ENCODE peak calls at places on chromosome 2, in eight cellular contexts. One of them, this sample, is unnamed.

GRCh38 chr2:47089083-47089464 is 66.0 kb downstream of the STPG4 start:
- DNase-seq in HepG2: peak
- DNase-seq in endothelial cell of umbilical vein: no peak
- DNase-seq in K562: peak
- DNase-seq in HCT116: peak
- DNase-seq in transverse colon: no peak
- DNase-seq in SK-N-SH: peak
- DNase-seq in HL-60: no peak
- DNase-seq in this sample: no peak

GRCh38 chr2:127577503-127577902 is 42.0 kb downstream of the MYO7B start:
- DNase-seq in endothelial cell of umbilical vein: no peak
- DNase-seq in HCT116: no peak
- DNase-seq in HepG2: no peak
- DNase-seq in K562: no peak
- DNase-seq in SK-N-SH: no peak
- DNase-seq in transverse colon: no peak
- DNase-seq in HL-60: no peak
- DNase-seq in this sample: peak

GRCh38 chr2:212928681-212929080 is 222.7 kb downstream of the IKZF2 start:
- DNase-seq in SK-N-SH: no peak
- DNase-seq in transverse colon: no peak
- DNase-seq in endothelial cell of umbilical vein: no peak
- DNase-seq in HepG2: no peak
- DNase-seq in K562: no peak
- DNase-seq in HL-60: no peak
- DNase-seq in HCT116: no peak
- DNase-seq in this sample: no peak

GRCh38 chr2:172196768-172197322 is 94.1 kb upstream of the DLX2 start:
- DNase-seq in HepG2: no peak
- DNase-seq in transverse colon: no peak
- DNase-seq in endothelial cell of umbilical vein: no peak
- DNase-seq in HL-60: peak
- DNase-seq in HCT116: no peak
- DNase-seq in K562: no peak
- DNase-seq in SK-N-SH: no peak
- DNase-seq in this sample: no peak

GRCh38 chr2:168992591-168993349 is 38.4 kb downstream of the ABCB11 start:
- DNase-seq in HCT116: no peak
- DNase-seq in endothelial cell of umbilical vein: peak
- DNase-seq in transverse colon: no peak
- DNase-seq in K562: no peak
- DNase-seq in SK-N-SH: no peak
- DNase-seq in HepG2: no peak
- DNase-seq in HL-60: no peak
- DNase-seq in this sample: no peak

GRCh38 chr2:234446404-234447076 is 50.3 kb downstream of the ARL4C start:
- DNase-seq in HL-60: peak
- DNase-seq in SK-N-SH: no peak
- DNase-seq in HCT116: no peak
- DNase-seq in endothelial cell of umbilical vein: peak
- DNase-seq in HepG2: no peak
- DNase-seq in K562: no peak
- DNase-seq in transverse colon: peak
- DNase-seq in this sample: peak

GRCh38 chr2:65265090-65266045 is 37.7 kb downstream of the ACTR2 start:
- DNase-seq in HL-60: peak
- DNase-seq in transverse colon: no peak
- DNase-seq in HepG2: peak
- DNase-seq in endothelial cell of umbilical vein: peak
- DNase-seq in K562: peak
- DNase-seq in SK-N-SH: peak
- DNase-seq in HCT116: peak
- DNase-seq in this sample: no peak

GRCh38 chr2:104794416-104794815 is 59.5 kb upstream of the POU3F3 start:
- DNase-seq in HL-60: no peak
- DNase-seq in SK-N-SH: no peak
- DNase-seq in K562: no peak
- DNase-seq in HepG2: no peak
- DNase-seq in HCT116: no peak
- DNase-seq in endothelial cell of umbilical vein: no peak
- DNase-seq in transverse colon: no peak
- DNase-seq in this sample: peak

GRCh38 chr2:109403841-109404201 is 209.9 kb downstream of the SEPTIN10 start:
- DNase-seq in endothelial cell of umbilical vein: no peak
- DNase-seq in HL-60: no peak
- DNase-seq in transverse colon: no peak
- DNase-seq in HepG2: no peak
- DNase-seq in K562: no peak
- DNase-seq in HCT116: no peak
- DNase-seq in SK-N-SH: no peak
- DNase-seq in this sample: no peak

GRCh38 chr2:241052677-241053360 is 49.3 kb downstream of the MTERF4 start:
- DNase-seq in HepG2: no peak
- DNase-seq in transverse colon: no peak
- DNase-seq in endothelial cell of umbilical vein: no peak
- DNase-seq in K562: no peak
- DNase-seq in HL-60: no peak
- DNase-seq in HCT116: no peak
- DNase-seq in SK-N-SH: no peak
- DNase-seq in this sample: no peak

GRCh38 chr2:241777167-241777685 is 604 bp downstream of the GAL3ST2 start:
- DNase-seq in K562: no peak
- DNase-seq in endothelial cell of umbilical vein: no peak
- DNase-seq in HepG2: no peak
- DNase-seq in transverse colon: no peak
- DNase-seq in HCT116: no peak
- DNase-seq in SK-N-SH: peak
- DNase-seq in HL-60: no peak
- DNase-seq in this sample: no peak

GRCh38 chr2:73386342-73386868 is 769 bp downstream of the ALMS1 start:
- DNase-seq in transverse colon: no peak
- DNase-seq in HCT116: no peak
- DNase-seq in HepG2: no peak
- DNase-seq in HL-60: no peak
- DNase-seq in SK-N-SH: no peak
- DNase-seq in endothelial cell of umbilical vein: no peak
- DNase-seq in K562: no peak
- DNase-seq in this sample: no peak

GRCh38 chr2:88739985-88740600 is 48.6 kb downstream of the RPIA start:
- DNase-seq in HCT116: peak
- DNase-seq in transverse colon: peak
- DNase-seq in endothelial cell of umbilical vein: peak
- DNase-seq in HepG2: peak
- DNase-seq in K562: peak
- DNase-seq in HL-60: peak
- DNase-seq in SK-N-SH: peak
- DNase-seq in this sample: peak

GRCh38 chr2:208643145-208643544 is 236.6 kb downstream of the PTH2R start:
- DNase-seq in endothelial cell of umbilical vein: no peak
- DNase-seq in K562: no peak
- DNase-seq in HL-60: no peak
- DNase-seq in transverse colon: no peak
- DNase-seq in HCT116: no peak
- DNase-seq in SK-N-SH: no peak
- DNase-seq in HepG2: no peak
- DNase-seq in this sample: no peak

GRCh38 chr2:20452551-20452950 is 5.7 kb downstream of the RHOB start:
- DNase-seq in K562: no peak
- DNase-seq in HCT116: no peak
- DNase-seq in transverse colon: no peak
- DNase-seq in HL-60: no peak
- DNase-seq in endothelial cell of umbilical vein: no peak
- DNase-seq in SK-N-SH: no peak
- DNase-seq in HepG2: peak
- DNase-seq in this sample: no peak

GRCh38 chr2:240793313-240794177 is 26.5 kb downstream of the KIF1A start:
- DNase-seq in endothelial cell of umbilical vein: no peak
- DNase-seq in K562: no peak
- DNase-seq in transverse colon: no peak
- DNase-seq in HCT116: no peak
- DNase-seq in HL-60: no peak
- DNase-seq in HepG2: no peak
- DNase-seq in SK-N-SH: no peak
- DNase-seq in this sample: no peak

GRCh38 chr2:37688771-37689468 is 17.5 kb upstream of the CDC42EP3 start:
- DNase-seq in HepG2: no peak
- DNase-seq in endothelial cell of umbilical vein: peak
- DNase-seq in SK-N-SH: no peak
- DNase-seq in HL-60: no peak
- DNase-seq in transverse colon: no peak
- DNase-seq in K562: no peak
- DNase-seq in HCT116: no peak
- DNase-seq in this sample: no peak

GRCh38 chr2:190836767-190837166 is 43.9 kb upstream of the GLS start:
- DNase-seq in HCT116: no peak
- DNase-seq in K562: no peak
- DNase-seq in SK-N-SH: no peak
- DNase-seq in transverse colon: no peak
- DNase-seq in HepG2: no peak
- DNase-seq in HL-60: no peak
- DNase-seq in endothelial cell of umbilical vein: no peak
- DNase-seq in this sample: no peak

GRCh38 chr2:231184319-231184718 is 14.1 kb upstream of the ARMC9 start:
- DNase-seq in transverse colon: no peak
- DNase-seq in HepG2: no peak
- DNase-seq in endothelial cell of umbilical vein: no peak
- DNase-seq in K562: no peak
- DNase-seq in SK-N-SH: no peak
- DNase-seq in HCT116: no peak
- DNase-seq in HL-60: no peak
- DNase-seq in this sample: no peak

GRCh38 chr2:218014706-218015685 is 12.2 kb upstream of the TNS1 start:
- DNase-seq in HepG2: no peak
- DNase-seq in HL-60: no peak
- DNase-seq in endothelial cell of umbilical vein: no peak
- DNase-seq in HCT116: no peak
- DNase-seq in K562: no peak
- DNase-seq in SK-N-SH: no peak
- DNase-seq in transverse colon: no peak
- DNase-seq in this sample: no peak

GRCh38 chr2:10194021-10194820 is 71.7 kb downstream of the RRM2 start:
- DNase-seq in endothelial cell of umbilical vein: no peak
- DNase-seq in SK-N-SH: peak
- DNase-seq in HepG2: no peak
- DNase-seq in K562: no peak
- DNase-seq in HCT116: no peak
- DNase-seq in transverse colon: no peak
- DNase-seq in HL-60: no peak
- DNase-seq in this sample: no peak
- TF ChIP-seq CTCF in endothelial cell of umbilical vein: no peak
- TF ChIP-seq CTCF in SK-N-SH: no peak
- TF ChIP-seq CTCF in HepG2: no peak
- TF ChIP-seq CTCF in K562: no peak
- TF ChIP-seq CTCF in HCT116: no peak
- TF ChIP-seq CTCF in transverse colon: no peak
- TF ChIP-seq CTCF in HL-60: no peak
- TF ChIP-seq CTCF in this sample: no peak

GRCh38 chr2:224894356-224894755 is 147.9 kb downstream of the DOCK10 start:
- DNase-seq in K562: no peak
- DNase-seq in HL-60: peak
- DNase-seq in HCT116: no peak
- DNase-seq in transverse colon: no peak
- DNase-seq in SK-N-SH: no peak
- DNase-seq in HepG2: no peak
- DNase-seq in endothelial cell of umbilical vein: no peak
- DNase-seq in this sample: no peak
- H3K4me3 ChIP-seq in K562: no peak
- H3K4me3 ChIP-seq in HL-60: no peak
- H3K4me3 ChIP-seq in HCT116: no peak
- H3K4me3 ChIP-seq in transverse colon: no peak
- H3K4me3 ChIP-seq in SK-N-SH: no peak
- H3K4me3 ChIP-seq in HepG2: no peak
- H3K4me3 ChIP-seq in endothelial cell of umbilical vein: no peak
- H3K4me3 ChIP-seq in this sample: no peak

DNA sequence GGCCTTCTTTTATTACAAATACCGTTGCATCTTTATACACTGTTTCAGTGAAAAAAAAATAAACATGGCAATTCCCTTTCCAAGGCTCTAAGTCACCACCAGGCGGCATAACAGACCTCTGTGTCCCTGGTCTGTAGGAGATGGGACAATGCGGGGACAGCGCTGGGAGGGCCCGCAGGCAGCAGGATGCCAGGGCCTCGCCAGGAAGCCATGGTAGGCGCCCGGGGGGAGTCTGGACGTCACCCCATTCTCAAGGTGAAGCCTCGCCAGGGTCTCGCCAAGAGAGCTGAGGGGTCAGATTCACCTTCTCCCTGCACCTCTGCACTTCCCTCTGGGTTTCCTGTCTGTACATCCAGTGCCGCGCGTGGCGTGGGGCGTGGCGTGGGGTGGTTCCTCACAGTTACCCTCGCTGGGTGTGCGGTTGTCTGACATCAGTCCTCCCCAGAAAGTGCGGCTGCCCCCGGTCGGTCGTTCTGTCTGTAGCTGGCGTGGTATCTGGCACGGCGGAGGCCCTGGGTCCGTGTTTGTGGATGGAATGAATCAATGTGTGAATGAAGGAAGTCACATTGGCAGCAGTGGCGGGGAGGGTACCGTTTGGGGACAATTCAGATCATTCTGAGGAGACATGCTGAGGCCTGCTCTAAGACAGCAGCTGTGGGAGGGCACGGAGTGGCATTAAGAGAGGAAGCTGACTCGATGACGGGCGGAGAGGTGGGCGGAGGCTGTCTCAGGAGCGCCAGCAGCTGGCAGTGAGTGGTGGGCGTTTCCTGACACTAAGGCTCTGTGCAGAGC is 45.9 kb downstream of the LRRFIP1 start:
- DNase-seq in HL-60: peak
- DNase-seq in SK-N-SH: peak
- DNase-seq in K562: peak
- DNase-seq in HepG2: peak
- DNase-seq in HCT116: peak
- DNase-seq in transverse colon: peak
- DNase-seq in endothelial cell of umbilical vein: peak
- DNase-seq in this sample: no peak
- TF ChIP-seq POLR2AphosphoS5 in HL-60: no peak
- TF ChIP-seq POLR2AphosphoS5 in SK-N-SH: no peak
- TF ChIP-seq POLR2AphosphoS5 in K562: no peak
- TF ChIP-seq POLR2AphosphoS5 in HepG2: no peak
- TF ChIP-seq POLR2AphosphoS5 in HCT116: no peak
- TF ChIP-seq POLR2AphosphoS5 in transverse colon: no peak
- TF ChIP-seq POLR2AphosphoS5 in endothelial cell of umbilical vein: no peak
- TF ChIP-seq POLR2AphosphoS5 in this sample: no peak

DNA sequence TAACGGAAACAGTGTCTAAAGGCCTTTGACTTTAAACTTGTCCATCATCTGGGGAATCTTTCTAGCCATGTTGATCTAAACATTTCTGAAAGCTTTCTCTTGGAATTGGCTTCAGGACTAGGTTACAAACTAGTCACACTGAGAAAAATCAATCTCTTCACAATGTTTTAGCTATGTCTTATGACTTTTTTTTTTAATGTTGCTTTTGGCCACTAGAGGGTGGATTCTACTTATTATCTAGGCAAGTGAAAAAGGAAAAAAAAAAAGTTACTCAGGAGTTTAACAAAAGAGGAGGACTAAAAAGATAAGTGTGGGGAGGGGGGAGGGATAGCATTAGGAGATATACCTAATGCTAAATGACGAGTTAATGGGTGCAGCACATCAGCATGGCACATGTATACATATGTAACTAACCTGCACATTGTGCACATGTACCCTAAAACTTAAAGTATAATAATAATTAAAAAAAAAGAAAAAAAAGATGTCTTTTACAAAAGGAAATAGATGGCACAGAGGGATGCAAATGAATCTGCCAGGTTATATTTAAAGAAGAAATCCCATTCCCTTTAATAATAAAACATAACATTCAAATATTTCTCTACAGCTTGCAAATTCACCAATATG is 160.4 kb upstream of the PID1 start:
- DNase-seq in HepG2: peak
- DNase-seq in endothelial cell of umbilical vein: peak
- DNase-seq in K562: peak
- DNase-seq in HL-60: no peak
- DNase-seq in transverse colon: no peak
- DNase-seq in HCT116: peak
- DNase-seq in SK-N-SH: peak
- DNase-seq in this sample: no peak
- TF ChIP-seq CTCF in HepG2: peak
- TF ChIP-seq CTCF in endothelial cell of umbilical vein: peak
- TF ChIP-seq CTCF in K562: no peak
- TF ChIP-seq CTCF in HL-60: peak
- TF ChIP-seq CTCF in transverse colon: peak
- TF ChIP-seq CTCF in HCT116: peak
- TF ChIP-seq CTCF in SK-N-SH: peak
- TF ChIP-seq CTCF in this sample: peak

This sample was measured in esophagus muscularis mucosa.